ENCODE peak calls at places on chromosomes 12 and 14, in eight cellular contexts. C is heart left ventricle; Z is thoracic aorta; B is naive thymus-derived CD4-positive, alpha-beta T cell; Y is astrocyte of the cerebellum; O is pancreas; K is K562; P is ovary. S is an unnamed sample.

GRCh38 chr12:27064397-27065342 is 17.7 kb downstream of the C12orf71 start:
- DNase-seq in Y (no peak), Z (no peak), P (no peak), B (no peak), C (no peak), O (no peak), K (no peak), S (no peak)

GRCh38 chr12:93802698-93803097 is 125.5 kb downstream of the CRADD start:
- DNase-seq in K (no peak), Y (no peak), B (no peak), Z (no peak), C (no peak), P (no peak), O (no peak), S (no peak)

GRCh38 chr12:77553976-77554619 is 276.6 kb upstream of the NAV3 start:
- DNase-seq in O (no peak), C (no peak), Z (no peak), B (no peak), K (no peak), P (no peak), Y (no peak), S (no peak)

GRCh38 chr14:90553921-90554336 is 157.1 kb downstream of the CALM1 start:
- DNase-seq in B (no peak), P (no peak), Y (no peak), K (no peak), Z (no peak), O (no peak), C (no peak), S (no peak)

GRCh38 chr12:108565976-108566375 is 3.6 kb downstream of the ISCU start:
- DNase-seq in B (peak), K (no peak), Y (no peak), C (peak), Z (no peak), O (peak), P (peak), S (no peak)

GRCh38 chr12:81992461-81992860 is 233.3 kb upstream of the PPFIA2 start:
- DNase-seq in P (no peak), O (no peak), B (peak), C (no peak), K (no peak), Y (no peak), Z (no peak), S (no peak)

GRCh38 chr12:67047634-67048033 is 221.5 kb upstream of the CAND1 start:
- DNase-seq in C (no peak), P (no peak), B (no peak), Y (no peak), Z (no peak), O (no peak), K (no peak), S (no peak)

GRCh38 chr14:101963052-101963451 is 1.3 kb upstream of the DYNC1H1 start:
- DNase-seq in Y (no peak), K (no peak), C (no peak), B (no peak), P (no peak), O (no peak), Z (no peak), S (no peak)

DNA sequence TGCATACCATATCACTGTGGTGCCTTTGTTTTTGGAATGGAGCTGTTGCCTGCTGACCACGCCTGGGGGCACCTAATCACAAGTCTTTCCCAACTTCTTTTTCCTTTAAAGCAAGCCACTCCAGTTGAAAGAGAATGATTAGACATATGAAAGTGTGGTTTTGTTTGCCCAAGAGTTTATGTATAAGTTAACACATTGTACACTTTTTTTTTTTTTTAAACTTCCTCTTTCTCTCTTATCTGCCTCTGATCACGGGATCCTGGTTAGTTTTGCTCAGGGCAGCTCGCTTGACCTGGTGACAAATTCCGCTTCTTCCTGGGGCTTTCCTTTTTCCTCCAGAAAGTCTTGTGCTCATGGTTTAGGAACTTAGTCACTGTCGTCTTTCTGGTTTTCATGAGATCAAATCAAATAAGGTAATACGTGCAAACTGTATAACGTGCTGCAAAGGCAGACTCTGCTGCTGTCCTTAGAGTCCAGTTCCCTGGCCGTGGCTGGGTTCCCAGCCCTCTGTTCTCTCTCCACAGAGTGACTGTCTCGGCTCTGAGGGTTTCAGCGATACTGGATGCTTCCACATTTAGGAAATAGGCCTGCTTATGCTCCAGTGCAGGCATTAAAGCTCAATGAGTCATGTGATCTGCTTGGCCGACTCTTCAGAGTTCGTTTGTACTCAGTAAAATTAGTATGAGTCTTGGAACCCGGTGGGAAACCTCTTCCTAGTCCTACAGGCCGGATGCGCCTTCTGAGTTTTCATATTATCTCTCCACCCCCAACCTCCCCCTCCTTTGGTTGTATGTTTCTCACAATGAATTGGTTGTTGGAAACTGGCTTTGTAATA is 15.2 kb downstream of the RASSF3 start:
- DNase-seq in O (peak), C (peak), P (peak), K (peak), Z (peak), B (peak), Y (peak), S (no peak)
- H3K4me3 ChIP-seq in O (no peak), C (peak), P (peak), K (peak), Z (peak), B (peak), Y (peak), S (no peak)

GRCh38 chr12:87217486-87217885 is 811.7 kb downstream of the C12orf50 start:
- DNase-seq in Y (no peak), Z (no peak), O (no peak), P (no peak), C (no peak), K (no peak), B (no peak), S (no peak)
- H3K4me3 ChIP-seq in Y (no peak), Z (peak), O (no peak), P (no peak), C (no peak), K (no peak), B (no peak), S (no peak)

DNA sequence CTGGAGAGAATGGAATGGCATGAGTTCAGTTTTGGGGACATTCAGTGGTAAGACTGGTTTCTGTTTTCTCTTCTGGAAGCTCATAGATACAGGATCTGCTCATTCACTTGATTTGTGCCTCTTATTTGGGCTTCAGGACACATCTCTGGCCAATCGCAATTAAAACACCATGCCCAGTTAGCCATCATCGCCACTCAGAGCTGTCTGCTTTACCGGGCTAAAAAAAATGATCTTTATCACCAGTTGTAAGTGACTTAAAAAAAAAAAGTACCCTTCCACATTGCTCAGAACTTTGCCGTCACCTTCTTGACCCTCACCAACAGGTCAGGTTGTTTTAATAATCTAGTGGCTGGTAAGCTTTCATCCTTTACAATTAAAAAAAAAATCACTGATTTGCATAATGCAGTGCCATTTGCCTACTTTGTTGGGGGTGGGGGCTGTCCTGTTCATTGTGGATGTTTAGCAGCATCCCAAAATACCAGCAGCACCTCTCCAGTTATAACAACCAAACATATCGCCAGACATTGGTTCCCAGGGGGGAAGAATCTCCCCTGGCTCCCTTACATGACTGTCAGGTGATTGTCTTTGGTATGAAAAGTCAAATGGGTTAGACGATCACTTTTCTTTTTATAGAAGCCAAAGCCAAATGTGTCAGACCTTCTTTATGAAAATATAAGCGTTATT is 150.1 kb downstream of the PRKCH start:
- DNase-seq in K (no peak), O (no peak), Z (no peak), B (peak), Y (no peak), C (no peak), P (no peak), S (peak)
- H3K4me3 ChIP-seq in K (no peak), O (no peak), Z (peak), B (peak), Y (peak), C (peak), P (peak), S (peak)

GRCh38 chr12:42156232-42156631 is 11.6 kb upstream of the GXYLT1 start:
- DNase-seq in Z (no peak), Y (no peak), C (no peak), P (no peak), K (no peak), B (no peak), O (no peak), S (no peak)
- H3K4me3 ChIP-seq in Z (no peak), Y (no peak), C (no peak), P (no peak), K (no peak), B (no peak), O (no peak), S (no peak)

DNA sequence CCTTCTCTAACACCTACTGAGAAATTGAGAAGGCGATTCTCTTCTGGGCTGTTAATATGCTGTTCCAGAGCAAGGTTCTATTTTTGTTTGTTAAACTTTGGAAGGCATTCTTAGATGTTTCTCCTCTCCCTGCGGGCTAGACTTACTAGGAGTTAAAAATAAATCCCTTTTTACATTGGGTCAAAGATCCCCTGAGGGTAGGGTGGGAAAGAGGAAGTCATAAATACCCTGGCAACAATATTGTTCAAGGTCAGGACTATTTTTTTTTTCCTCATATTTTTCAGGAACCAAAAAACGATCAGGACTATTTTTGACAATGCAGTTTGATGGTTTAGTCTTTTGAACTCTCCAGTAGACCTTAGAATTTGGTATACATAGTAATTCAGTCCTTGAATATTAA is 12.0 kb upstream of the SLC2A14 start:
- DNase-seq in C (no peak), Z (no peak), Y (no peak), B (no peak), K (no peak), O (no peak), P (no peak), S (no peak)
- H3K4me3 ChIP-seq in C (no peak), Z (no peak), Y (no peak), B (no peak), K (no peak), O (no peak), P (no peak), S (no peak)

GRCh38 chr14:55272922-55273321 is 1.7 kb downstream of the FBXO34 start:
- DNase-seq in O (no peak), P (no peak), K (no peak), Z (no peak), B (no peak), Y (no peak), C (no peak), S (no peak)
- H3K4me3 ChIP-seq in O (peak), P (no peak), K (peak), Z (peak), B (peak), Y (peak), C (peak), S (peak)

DNA sequence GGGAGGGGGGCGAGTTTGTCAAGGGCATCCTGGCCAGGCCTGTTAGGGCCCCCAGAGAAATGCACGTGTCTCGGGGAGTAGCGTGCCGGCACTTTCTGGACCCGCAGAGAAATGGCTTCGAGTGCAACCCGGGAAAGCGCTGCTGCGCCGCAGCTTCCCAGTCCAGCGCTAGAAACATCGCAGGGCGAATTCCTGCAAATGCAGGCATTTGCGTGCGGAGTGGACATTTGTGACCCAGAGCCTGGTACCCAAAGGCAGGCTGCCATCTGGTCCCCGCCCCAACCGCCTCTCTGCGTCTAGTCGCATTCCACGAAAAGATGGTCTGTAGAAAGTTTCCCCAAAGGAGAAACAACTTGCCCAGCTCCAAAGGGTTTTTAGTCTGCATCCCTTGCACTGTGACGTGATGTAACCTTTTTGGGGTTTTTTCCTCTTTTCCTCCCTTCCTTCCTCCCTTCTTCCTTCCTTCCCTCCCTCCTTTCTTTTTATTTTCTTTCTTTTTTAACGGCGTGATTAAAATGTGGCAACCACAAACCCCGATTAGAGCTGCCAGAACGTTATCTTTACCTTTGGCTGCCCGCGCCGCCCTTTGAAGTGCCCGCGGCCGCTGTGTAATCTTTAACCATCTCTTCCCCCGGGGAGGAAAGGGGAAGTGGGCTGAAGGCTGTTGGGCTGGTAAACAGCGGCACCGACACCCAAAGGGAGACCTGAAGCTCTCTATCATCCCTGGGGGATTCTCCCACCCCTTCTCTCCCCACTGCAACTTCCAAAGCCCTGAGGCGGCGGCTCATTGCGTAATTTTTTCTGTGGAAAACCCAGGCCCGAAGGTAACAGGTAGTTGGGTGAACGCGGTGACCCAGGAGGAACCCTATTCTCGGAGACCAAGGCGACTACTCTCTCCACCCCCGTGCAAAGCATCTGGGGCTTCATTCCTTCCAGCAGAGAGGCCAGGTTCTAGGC is 1.1 kb downstream of the LGR5 start:
- DNase-seq in Z (no peak), K (no peak), P (no peak), O (no peak), B (no peak), C (no peak), Y (no peak), S (no peak)
- H3K4me3 ChIP-seq in Z (peak), K (no peak), P (peak), O (peak), B (peak), C (peak), Y (peak), S (peak)

S was measured in vagina.